ENCODE peak calls at places on chromosomes 5 and 9, in five cellular contexts. M is anterior cingulate cortex; K is hypothalamus; S is CD4-positive, alpha-beta T cell; H is AG09309. Y is an unnamed sample.

GRCh38 chr9:123089040-123089439 is 55.6 kb downstream of the GPR21 start:
- DNase-seq in H (no peak), S (no peak), M (no peak), K (no peak), Y (no peak)

GRCh38 chr9:121634329-121634784 is 17.1 kb upstream of the DAB2IP start:
- DNase-seq in K (no peak), H (no peak), M (no peak), S (no peak), Y (no peak)

GRCh38 chr9:110731437-110732028 is 62.9 kb downstream of the MUSK start:
- DNase-seq in S (no peak), K (no peak), H (no peak), M (no peak), Y (no peak)

GRCh38 chr9:101119206-101119819 is 90.8 kb downstream of the PLPPR1 start:
- DNase-seq in M (peak; percentile 43), S (no peak), K (peak; percentile 46), H (no peak), Y (no peak)

GRCh38 chr5:97543158-97543557 is 360.1 kb upstream of the RIOK2 start:
- DNase-seq in H (no peak), S (no peak), K (no peak), M (no peak), Y (no peak)

GRCh38 chr5:133831506-133832224 is 136.8 kb downstream of the C5orf15 start:
- DNase-seq in S (no peak), M (no peak), H (no peak), K (no peak), Y (no peak)

GRCh38 chr9:14313378-14313940 is 482 bp downstream of the NFIB start:
- DNase-seq in M (no peak), H (no peak), K (no peak), S (no peak), Y (no peak)

GRCh38 chr9:27053369-27054057 is 48.0 kb upstream of the LRRC19 start:
- DNase-seq in S (no peak), M (no peak), K (no peak), H (no peak), Y (no peak)

GRCh38 chr9:12722131-12722530 is 28.9 kb downstream of the TYRP1 start:
- DNase-seq in S (no peak), K (no peak), M (no peak), H (peak; percentile 27), Y (no peak)

Y was measured in T-helper 9 cell.